ENCODE peak calls at places on chromosomes 16 and 17, in seven cellular contexts. I is transverse colon, Y is HCT116, T is gastrocnemius medialis, L is H54, M is esophagus muscularis mucosa, B is tibial nerve. F is an unnamed sample.

GRCh38 chr16:2150418-2151187 is 2.2 kb downstream of the RAB26 start:
- DNase-seq in M (no peak), B (no peak), T (no peak), I (peak), Y (no peak), L (peak), F (peak)

GRCh38 chr17:69175262-69175811 is 33.6 kb upstream of the ABCA6 start:
- DNase-seq in L (no peak), T (no peak), I (no peak), M (no peak), Y (no peak), B (no peak), F (no peak)

GRCh38 chr16:12724216-12724615 is 79.5 kb downstream of the CPPED1 start:
- DNase-seq in T (no peak), M (no peak), B (no peak), Y (no peak), L (no peak), I (no peak), F (no peak)

GRCh38 chr16:53769787-53770186 is 65.8 kb downstream of the FTO start:
- DNase-seq in I (no peak), Y (no peak), T (no peak), B (no peak), M (no peak), L (no peak), F (no peak)

GRCh38 chr17:34206569-34206968 is 48.5 kb upstream of the CCL2 start:
- DNase-seq in T (no peak), I (no peak), Y (no peak), L (no peak), B (no peak), M (no peak), F (no peak)

GRCh38 chr16:1454561-1454960 is 10.2 kb upstream of the CCDC154 start:
- DNase-seq in Y (no peak), T (no peak), L (no peak), B (no peak), M (no peak), I (no peak), F (no peak)

GRCh38 chr17:44038604-44039007 is 23.8 kb upstream of the TMEM101 start:
- DNase-seq in M (no peak), I (no peak), B (no peak), Y (no peak), L (no peak), T (peak), F (no peak)

GRCh38 chr17:30584810-30585209 is 107.6 kb downstream of the GOSR1 start:
- DNase-seq in M (no peak), I (no peak), B (no peak), T (no peak), L (no peak), Y (no peak), F (no peak)

GRCh38 chr16:3580271-3580670 is 3.1 kb upstream of the NLRC3 start:
- DNase-seq in Y (no peak), L (no peak), I (no peak), T (no peak), B (no peak), M (no peak), F (peak)

GRCh38 chr17:57662644-57663308 is 82.3 kb downstream of the CCDC182 start:
- DNase-seq in M (peak), B (peak), I (peak), Y (peak), L (peak), T (peak), F (peak)

GRCh38 chr17:15411556-15412198 is 55.7 kb downstream of the CDRT4 start:
- DNase-seq in B (peak), M (no peak), I (no peak), T (peak), Y (no peak), L (no peak), F (peak)

GRCh38 chr16:54342001-54342776 is 55.6 kb upstream of the IRX3 start:
- DNase-seq in Y (no peak), I (no peak), L (no peak), T (no peak), M (no peak), B (no peak), F (no peak)

GRCh38 chr17:43701318-43701743 is 39.6 kb upstream of the MEOX1 start:
- DNase-seq in B (no peak), T (no peak), L (peak), Y (no peak), I (peak), M (no peak), F (peak)

GRCh38 chr17:32319548-32319905 is 22.4 kb downstream of the C17orf75 start:
- DNase-seq in L (peak), Y (peak), B (peak), I (peak), M (no peak), T (peak), F (peak)

GRCh38 chr16:14354561-14355351 is 275.3 kb downstream of the PARN start:
- DNase-seq in Y (no peak), B (no peak), L (no peak), T (peak), I (no peak), M (no peak), F (peak)

GRCh38 chr17:62064791-62065563 is at the start of gene MED13:
- DNase-seq in T (peak), B (peak), M (peak), L (peak), I (peak), Y (no peak), F (peak)

GRCh38 chr16:27222499-27223225 is 19.3 kb downstream of the KDM8 start:
- DNase-seq in M (peak), Y (no peak), I (peak), T (peak), B (no peak), L (peak), F (no peak)

GRCh38 chr17:44400226-44400847 is 10.9 kb upstream of the ITGA2B start:
- DNase-seq in M (no peak), Y (peak), I (no peak), T (no peak), L (no peak), B (no peak), F (peak)

GRCh38 chr16:1613240-1613639 is 1.1 kb downstream of the CRAMP1 start:
- DNase-seq in I (no peak), T (no peak), L (peak), B (no peak), Y (no peak), M (no peak), F (peak)

GRCh38 chr17:9837551-9838471 is 12.1 kb downstream of the GLP2R start:
- DNase-seq in M (no peak), L (peak), T (no peak), Y (no peak), I (peak), B (peak), F (no peak)

GRCh38 chr17:44203731-44204452 is 4.2 kb upstream of the ATXN7L3 start:
- DNase-seq in L (no peak), I (peak), T (no peak), M (no peak), B (peak), Y (no peak), F (peak)

GRCh38 chr17:43616865-43617264 is 44.9 kb downstream of the MEOX1 start:
- DNase-seq in L (no peak), B (no peak), T (no peak), Y (no peak), M (no peak), I (peak), F (no peak)

GRCh38 chr17:17663160-17664072 is 17.8 kb upstream of the RAI1 start:
- DNase-seq in T (no peak), B (no peak), I (peak), Y (peak), L (peak), M (no peak), F (peak)

GRCh38 chr16:50490828-50491227 is 57.4 kb upstream of the NKD1 start:
- DNase-seq in L (no peak), I (no peak), B (no peak), Y (no peak), M (no peak), T (no peak), F (no peak)

GRCh38 chr17:6681671-6682070 is 30.1 kb downstream of the C17orf100 start:
- DNase-seq in L (no peak), Y (no peak), T (no peak), B (no peak), M (no peak), I (no peak), F (no peak)

GRCh38 chr17:58329035-58329807 is 626 bp upstream of the TSPOAP1 start:
- DNase-seq in M (no peak), B (no peak), Y (no peak), T (no peak), I (peak), L (no peak), F (peak)

GRCh38 chr16:57999971-58000705 is at the start of gene ZNF319:
- DNase-seq in I (no peak), Y (no peak), T (no peak), L (peak), B (no peak), M (no peak), F (no peak)

GRCh38 chr17:36002631-36003030 is 1.3 kb upstream of the CCL15 start:
- DNase-seq in Y (no peak), M (no peak), L (no peak), B (no peak), I (no peak), T (no peak), F (no peak)

GRCh38 chr17:68326681-68327080 is 35.4 kb downstream of the ARSG start:
- DNase-seq in B (no peak), T (no peak), L (no peak), M (no peak), Y (no peak), I (no peak), F (no peak)

GRCh38 chr17:47705536-47706481 is 11.8 kb downstream of the TBKBP1 start:
- DNase-seq in B (no peak), T (no peak), L (no peak), Y (no peak), M (no peak), I (no peak), F (no peak)

GRCh38 chr17:79937435-79937870 is 98.2 kb upstream of the CBX4 start:
- DNase-seq in L (no peak), T (no peak), B (no peak), Y (no peak), M (no peak), I (no peak), F (no peak)

GRCh38 chr16:3872216-3872895 is 8.2 kb downstream of the CREBBP start:
- DNase-seq in I (no peak), T (no peak), M (no peak), L (no peak), Y (no peak), B (no peak), F (no peak)

GRCh38 chr17:57750109-57750845 is 5.2 kb upstream of the CCDC182 start:
- DNase-seq in T (no peak), Y (no peak), I (no peak), B (no peak), M (no peak), L (no peak), F (peak)

GRCh38 chr16:11916524-11917285 is 949 bp upstream of the GSPT1 start:
- DNase-seq in L (peak), M (no peak), I (peak), Y (no peak), B (no peak), T (no peak), F (no peak)

GRCh38 chr17:81447331-81447933 is 52.2 kb downstream of the BAHCC1 start:
- DNase-seq in Y (no peak), T (no peak), M (no peak), B (no peak), L (no peak), I (no peak), F (no peak)
- TF ChIP-seq POLR2A in Y (no peak), T (no peak), M (no peak), B (no peak), L (no peak), I (no peak), F (no peak)

GRCh38 chr17:64532409-64532808 is 25.6 kb downstream of the CEP95 start:
- DNase-seq in Y (no peak), B (no peak), M (no peak), I (no peak), L (no peak), T (no peak), F (no peak)
- TF ChIP-seq POLR2A in Y (no peak), B (no peak), M (no peak), I (no peak), L (no peak), T (no peak), F (no peak)

DNA sequence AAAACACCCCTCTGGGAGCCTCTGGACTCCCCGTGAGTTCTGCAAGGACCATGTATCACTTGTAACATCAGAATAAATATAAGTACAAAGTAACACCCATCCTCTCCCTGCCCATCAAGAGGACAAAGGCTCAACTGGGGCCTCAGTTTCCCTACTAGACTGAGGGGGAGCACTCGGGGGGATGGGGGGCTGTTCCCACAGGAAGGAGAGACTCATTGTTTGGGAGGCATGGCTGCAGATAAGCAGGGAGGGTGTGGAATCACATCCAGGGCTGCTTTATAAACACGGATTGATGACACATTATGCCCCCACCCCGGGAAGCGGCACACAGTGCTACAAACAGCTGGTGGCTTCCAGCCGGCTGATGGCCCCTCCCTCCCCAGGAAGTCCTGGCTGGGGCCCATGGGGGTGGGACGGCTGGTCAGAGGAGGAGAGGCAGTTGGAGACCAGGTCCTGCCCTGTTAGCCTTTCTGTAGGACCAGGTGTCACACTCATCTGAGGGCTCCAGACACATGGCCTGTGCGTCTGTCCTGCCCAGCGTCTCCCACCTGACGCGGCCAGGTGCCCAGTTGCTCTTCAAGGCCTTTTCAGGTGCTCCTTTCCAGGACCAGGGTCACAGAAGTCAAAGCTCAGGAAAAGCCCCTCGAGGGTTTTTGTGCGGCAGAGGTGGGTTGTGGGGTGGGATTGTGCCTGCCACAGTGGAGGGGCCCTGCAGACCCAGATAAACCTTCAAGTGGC is 1.3 kb upstream of the MPG start:
- DNase-seq in B (peak), M (no peak), Y (no peak), L (peak), T (peak), I (peak), F (peak)
- TF ChIP-seq POLR2A in B (no peak), M (no peak), Y (no peak), L (no peak), T (peak), I (no peak), F (no peak)

GRCh38 chr17:4712526-4712925 is 2.1 kb downstream of the ARRB2 start:
- DNase-seq in T (no peak), I (no peak), Y (no peak), L (no peak), M (no peak), B (no peak), F (peak)

GRCh38 chr17:4710693-4711634 is 532 bp downstream of the ARRB2 start:
- DNase-seq in L (no peak), I (peak), T (no peak), Y (no peak), M (no peak), B (no peak), F (peak)

GRCh38 chr17:4711671-4712111 is 1.3 kb downstream of the ARRB2 start:
- DNase-seq in I (peak), T (peak), M (no peak), B (peak), Y (no peak), L (no peak), F (peak)

GRCh38 chr17:4708436-4708835 is 2.0 kb upstream of the ARRB2 start:
- DNase-seq in M (no peak), Y (no peak), B (no peak), L (no peak), I (no peak), T (no peak), F (no peak)

DNA sequence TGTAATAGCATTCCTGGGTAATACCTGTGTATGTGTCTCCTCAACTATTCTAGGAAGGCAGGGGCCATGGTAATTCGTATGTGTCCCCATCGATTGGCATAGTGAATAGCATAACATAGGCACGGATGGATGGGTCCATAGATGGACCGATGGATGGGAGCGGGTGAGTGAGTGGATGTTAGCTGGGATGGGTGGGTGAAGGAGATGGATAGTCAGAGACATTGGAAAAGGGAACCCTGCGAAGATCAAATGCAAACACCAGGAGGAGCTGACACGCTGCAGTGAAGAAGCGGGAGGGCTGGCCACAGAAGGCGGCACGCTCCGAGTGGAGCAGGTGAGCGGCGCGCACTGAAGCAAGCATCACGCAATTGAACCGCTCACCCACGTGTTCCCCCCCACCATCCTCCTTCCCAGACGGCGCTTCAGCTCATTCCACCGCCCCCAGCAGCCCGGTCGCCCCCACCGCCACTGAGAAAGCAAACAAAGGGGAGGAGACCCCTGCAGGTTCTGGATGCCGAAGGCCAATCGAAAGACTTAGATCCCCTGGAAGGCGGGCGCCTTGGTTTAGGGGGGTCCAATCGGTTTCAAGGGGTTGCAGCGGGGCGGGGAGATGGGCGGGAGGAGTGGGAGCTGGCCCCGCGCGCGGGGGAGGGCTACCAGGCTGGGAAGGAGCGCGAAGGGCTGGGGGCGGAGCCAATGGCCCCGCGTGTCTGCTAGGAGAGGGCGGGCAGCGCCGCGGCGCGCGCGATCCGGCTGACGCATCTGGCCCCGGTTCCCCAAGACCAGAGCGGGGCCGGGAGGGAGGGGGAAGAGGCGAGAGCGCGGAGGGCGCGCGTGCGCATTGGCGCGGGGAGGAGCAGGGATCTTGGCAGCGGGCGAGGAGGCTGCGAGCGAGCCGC is at the start of gene ARRB2:
- DNase-seq in B (peak), Y (peak), L (peak), I (peak), T (peak), M (peak), F (peak)
- TF ChIP-seq POLR2A in B (peak), Y (no peak), L (peak), I (peak), T (peak), M (no peak), F (no peak)

F was measured in NB4.